ENCODE peak calls at places on chromosome 13, in ten cellular contexts. N, E, Q, O, C, T, H, M, K and U are unnamed samples.

GRCh38 chr13:51287758-51288157 is 51.7 kb upstream of the SERPINE3 start:
- DNase-seq in N (no peak), E (no peak), Q (no peak), O (no peak), C (no peak), T (no peak), H (no peak), M (no peak), K (no peak), U (no peak)

GRCh38 chr13:50130686-50131051 is 115.4 kb downstream of the KCNRG start:
- DNase-seq in N (peak; percentile 8), E (no peak), Q (peak; percentile 59), O (peak; percentile 65), C (no peak), T (no peak), H (peak; percentile 45), M (peak; percentile 45), K (peak; percentile 36), U (no peak)

GRCh38 chr13:110116072-110116487 is 190.9 kb downstream of the COL4A1 start:
- DNase-seq in N (peak; percentile 52), E (peak; percentile 75), Q (peak; percentile 62), O (peak; percentile 82), C (peak; percentile 64), T (peak; percentile 40), H (peak; percentile 87), M (peak; percentile 86), K (no peak), U (no peak)

GRCh38 chr13:44719857-44720671 is 143.9 kb upstream of the TSC22D1 start:
- DNase-seq in N (no peak), E (no peak), Q (no peak), O (no peak), C (peak; percentile 8), T (no peak), H (no peak), M (no peak), K (peak; percentile 55), U (no peak)

GRCh38 chr13:48990900-48991299 is 15.2 kb downstream of the FNDC3A start:
- DNase-seq in N (no peak), E (no peak), Q (no peak), O (no peak), C (no peak), T (no peak), H (no peak), M (no peak), K (no peak), U (no peak)

GRCh38 chr13:110683203-110683883 is 22.6 kb downstream of the CARS2 start:
- DNase-seq in N (no peak), E (no peak), Q (no peak), O (no peak), C (no peak), T (no peak), H (no peak), M (no peak), K (peak; percentile 20), U (no peak)

GRCh38 chr13:85367887-85368286 is 431.3 kb downstream of the SLITRK6 start:
- DNase-seq in N (no peak), E (no peak), Q (no peak), O (no peak), C (no peak), T (no peak), H (no peak), M (no peak), K (no peak), U (no peak)

GRCh38 chr13:26653310-26653709 is 95.8 kb downstream of the WASF3 start:
- DNase-seq in N (no peak), E (no peak), Q (no peak), O (no peak), C (no peak), T (no peak), H (no peak), M (no peak), K (peak; percentile 35), U (no peak)

GRCh38 chr13:23637813-23638212 is 67.6 kb downstream of the TNFRSF19 start:
- DNase-seq in N (no peak), E (no peak), Q (no peak), O (no peak), C (no peak), T (no peak), H (no peak), M (peak; percentile 66), K (no peak), U (no peak)

GRCh38 chr13:65613004-65613403 is 1617.1 kb downstream of the PCDH9 start:
- DNase-seq in N (no peak), E (no peak), Q (peak; percentile 3), O (no peak), C (no peak), T (no peak), H (no peak), M (no peak), K (no peak), U (no peak)

GRCh38 chr13:112713517-112714253 is 23.8 kb downstream of the ATP11A start:
- DNase-seq in N (no peak), E (no peak), Q (no peak), O (no peak), C (no peak), T (no peak), H (no peak), M (no peak), K (no peak), U (no peak)

GRCh38 chr13:82248713-82249112 is 1633.6 kb downstream of the SLITRK1 start:
- DNase-seq in N (no peak), E (no peak), Q (no peak), O (no peak), C (no peak), T (no peak), H (no peak), M (no peak), K (no peak), U (no peak)

GRCh38 chr13:26328326-26328725 is 74.4 kb downstream of the CDK8 start:
- DNase-seq in N (no peak), E (no peak), Q (no peak), O (no peak), C (no peak), T (no peak), H (no peak), M (no peak), K (no peak), U (no peak)

GRCh38 chr13:80363890-80364503 is 23.1 kb upstream of the SPRY2 start:
- DNase-seq in N (no peak), E (no peak), Q (peak; percentile 46), O (no peak), C (no peak), T (no peak), H (no peak), M (no peak), K (no peak), U (no peak)

GRCh38 chr13:46052314-46053161 is at the start of gene ZC3H13:
- DNase-seq in N (peak; percentile 71), E (peak; percentile 95), Q (peak; percentile 98), O (peak; percentile 93), C (peak; percentile 96), T (peak; percentile 93), H (peak; percentile 88), M (peak; percentile 91), K (peak; percentile 92), U (peak; percentile 92)
- TF ChIP-seq CTCF in N (no peak), E (no peak), Q (no peak), O (peak; percentile 29), C (peak; percentile 73), T (no peak), H (peak; percentile 39), M (peak; percentile 43), K (peak; percentile 48), U (peak; percentile 43)

DNA sequence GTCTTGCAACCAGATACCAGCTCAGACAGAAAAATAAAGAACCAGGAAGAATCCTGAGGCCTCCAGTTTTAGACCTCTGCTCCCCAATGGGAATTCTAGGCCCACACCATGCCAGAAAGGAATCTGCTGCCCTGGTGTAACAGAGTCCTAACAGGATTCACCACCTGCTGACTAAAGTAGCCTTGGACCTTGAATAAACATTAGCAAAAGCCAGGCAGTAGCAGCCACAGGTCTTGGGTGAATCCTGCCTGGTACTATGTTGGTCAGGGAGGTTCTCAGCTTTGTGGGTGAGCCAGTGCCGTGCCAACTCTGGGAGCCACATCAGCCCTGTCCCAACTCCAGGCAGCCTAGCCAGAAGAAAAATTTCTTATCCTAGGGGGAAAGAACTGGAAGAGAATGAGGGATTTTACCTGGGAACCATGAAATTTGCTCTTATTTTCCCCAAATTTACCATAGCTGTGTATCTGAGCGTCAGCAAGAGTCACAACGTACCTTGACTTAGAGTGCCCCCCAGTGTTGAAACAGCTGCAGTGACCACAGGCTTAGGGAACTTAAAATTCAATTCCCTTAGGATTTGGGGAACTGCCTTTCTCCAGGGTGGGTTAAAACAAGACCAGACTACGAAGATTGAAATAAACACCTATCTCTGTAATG is 1895.6 kb upstream of the PRR20A start:
- DNase-seq in N (no peak), E (no peak), Q (peak; percentile 74), O (no peak), C (peak; percentile 23), T (no peak), H (peak; percentile 42), M (no peak), K (no peak), U (no peak)
- TF ChIP-seq CTCF in N (no peak), E (no peak), Q (peak; percentile 82), O (no peak), C (peak; percentile 47), T (no peak), H (peak; percentile 69), M (peak; percentile 19), K (peak; percentile 60), U (no peak)

DNA sequence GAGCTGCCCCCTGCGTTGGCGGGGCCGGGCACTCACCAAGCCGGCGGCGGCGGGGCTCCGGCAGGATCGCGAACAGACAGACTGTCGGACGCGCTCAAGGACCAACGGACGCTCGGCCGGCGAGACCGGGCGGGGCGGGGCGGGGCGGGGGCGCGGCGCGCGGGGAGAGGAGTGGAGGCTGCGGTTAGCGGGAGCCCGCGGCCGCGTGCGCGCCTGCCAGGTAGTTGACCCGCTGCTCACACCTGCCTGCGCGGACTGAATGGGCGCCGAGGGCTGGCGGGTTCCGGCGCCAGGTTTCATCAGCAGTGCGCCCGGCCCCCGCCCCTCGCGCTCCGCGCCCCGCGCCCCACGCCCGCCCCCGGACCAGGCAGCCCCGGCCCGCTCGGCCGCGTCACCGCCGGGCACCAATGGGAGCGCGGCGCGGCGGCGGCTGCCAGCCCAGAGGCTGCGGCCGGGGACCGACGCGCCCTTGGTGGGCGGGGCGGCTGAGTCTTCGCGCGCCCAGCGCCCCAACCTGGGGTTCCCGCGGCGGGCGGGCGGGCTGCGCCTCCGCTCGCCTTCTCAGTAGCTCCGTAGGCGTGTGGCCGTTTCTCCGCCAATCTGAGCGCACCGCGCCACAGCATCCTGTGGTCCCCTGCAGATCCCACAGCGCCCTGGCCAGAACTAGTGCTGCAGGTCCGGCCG is at the start of gene SLC7A1:
- DNase-seq in N (peak; percentile 66), E (peak; percentile 85), Q (peak; percentile 95), O (peak; percentile 87), C (peak; percentile 83), T (peak; percentile 57), H (peak; percentile 72), M (peak; percentile 85), K (peak; percentile 64), U (peak; percentile 72)
- TF ChIP-seq CTCF in N (no peak), E (no peak), Q (no peak), O (no peak), C (no peak), T (no peak), H (no peak), M (no peak), K (peak; percentile 19), U (no peak)

DNA sequence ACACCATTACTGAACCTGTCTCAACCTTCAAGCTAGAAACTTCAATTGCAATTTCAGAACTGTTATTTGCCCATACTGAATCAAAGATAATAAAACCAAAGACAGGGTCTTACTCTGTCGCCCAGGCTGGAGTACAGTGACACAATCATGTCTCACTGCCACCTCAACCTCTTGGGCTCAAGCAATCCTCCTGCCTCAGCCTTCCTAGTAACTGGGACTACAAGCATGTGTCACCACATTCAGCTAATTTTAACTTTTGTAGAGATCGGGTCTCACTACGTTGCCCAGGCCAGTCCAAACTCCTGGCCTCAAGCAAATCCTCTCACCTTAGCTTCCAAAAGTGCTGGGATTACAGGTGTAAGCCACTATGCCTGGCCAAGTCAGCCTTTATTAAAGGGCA is 143.4 kb downstream of the DIAPH3 start:
- DNase-seq in N (no peak), E (no peak), Q (no peak), O (no peak), C (no peak), T (no peak), H (no peak), M (no peak), K (no peak), U (no peak)
- TF ChIP-seq CTCF in N (no peak), E (no peak), Q (no peak), O (no peak), C (no peak), T (no peak), H (no peak), M (no peak), K (no peak), U (no peak)